ENCODE peak calls at places on chromosomes 16 and 17, in eight cellular contexts. One of them, this sample, is unnamed.

GRCh38 chr17:72332367-72332766 is 211.5 kb downstream of the SOX9 start:
- DNase-seq in non-pigmented ciliary epithelial cell: no peak
- DNase-seq in WTC11: no peak
- DNase-seq in CD8-positive, alpha-beta memory T cell: no peak
- DNase-seq in NCI-H2107: no peak
- DNase-seq in progenitor cell of endocrine pancreas: no peak
- DNase-seq in neural crest cell: no peak
- DNase-seq in NCI-H1694 treated with DMSO at 0.1 percent for 48 hours: no peak
- DNase-seq in this sample: no peak

GRCh38 chr16:10871157-10871991 is 5.6 kb upstream of the CIITA start:
- DNase-seq in CD8-positive, alpha-beta memory T cell: no peak
- DNase-seq in NCI-H2107: no peak
- DNase-seq in non-pigmented ciliary epithelial cell: peak
- DNase-seq in progenitor cell of endocrine pancreas: no peak
- DNase-seq in NCI-H1694 treated with DMSO at 0.1 percent for 48 hours: peak
- DNase-seq in WTC11: no peak
- DNase-seq in neural crest cell: no peak
- DNase-seq in this sample: peak

GRCh38 chr17:72985882-72986720 is 106.4 kb downstream of the SLC39A11 start:
- DNase-seq in NCI-H2107: peak
- DNase-seq in non-pigmented ciliary epithelial cell: no peak
- DNase-seq in NCI-H1694 treated with DMSO at 0.1 percent for 48 hours: peak
- DNase-seq in CD8-positive, alpha-beta memory T cell: peak
- DNase-seq in neural crest cell: peak
- DNase-seq in progenitor cell of endocrine pancreas: peak
- DNase-seq in WTC11: peak
- DNase-seq in this sample: peak

GRCh38 chr16:57840833-57841232 is 38.5 kb upstream of the KIFC3 start:
- DNase-seq in neural crest cell: no peak
- DNase-seq in non-pigmented ciliary epithelial cell: no peak
- DNase-seq in CD8-positive, alpha-beta memory T cell: no peak
- DNase-seq in NCI-H1694 treated with DMSO at 0.1 percent for 48 hours: no peak
- DNase-seq in WTC11: no peak
- DNase-seq in progenitor cell of endocrine pancreas: no peak
- DNase-seq in NCI-H2107: no peak
- DNase-seq in this sample: no peak

GRCh38 chr17:55527520-55528118 is 16.4 kb upstream of the SMIM36 start:
- DNase-seq in progenitor cell of endocrine pancreas: peak
- DNase-seq in NCI-H2107: no peak
- DNase-seq in neural crest cell: peak
- DNase-seq in non-pigmented ciliary epithelial cell: no peak
- DNase-seq in NCI-H1694 treated with DMSO at 0.1 percent for 48 hours: peak
- DNase-seq in WTC11: peak
- DNase-seq in CD8-positive, alpha-beta memory T cell: no peak
- DNase-seq in this sample: no peak

GRCh38 chr16:17138801-17139200 is 332.0 kb downstream of the XYLT1 start:
- DNase-seq in CD8-positive, alpha-beta memory T cell: no peak
- DNase-seq in non-pigmented ciliary epithelial cell: no peak
- DNase-seq in neural crest cell: peak
- DNase-seq in NCI-H2107: no peak
- DNase-seq in WTC11: peak
- DNase-seq in NCI-H1694 treated with DMSO at 0.1 percent for 48 hours: no peak
- DNase-seq in progenitor cell of endocrine pancreas: peak
- DNase-seq in this sample: no peak

GRCh38 chr16:50570354-50570753 is 22.2 kb downstream of the NKD1 start:
- DNase-seq in NCI-H1694 treated with DMSO at 0.1 percent for 48 hours: no peak
- DNase-seq in progenitor cell of endocrine pancreas: no peak
- DNase-seq in NCI-H2107: no peak
- DNase-seq in CD8-positive, alpha-beta memory T cell: no peak
- DNase-seq in neural crest cell: no peak
- DNase-seq in WTC11: no peak
- DNase-seq in non-pigmented ciliary epithelial cell: no peak
- DNase-seq in this sample: no peak

GRCh38 chr17:40984226-40984625 is at the start of gene KRT40:
- DNase-seq in NCI-H1694 treated with DMSO at 0.1 percent for 48 hours: no peak
- DNase-seq in non-pigmented ciliary epithelial cell: no peak
- DNase-seq in NCI-H2107: no peak
- DNase-seq in neural crest cell: no peak
- DNase-seq in CD8-positive, alpha-beta memory T cell: no peak
- DNase-seq in progenitor cell of endocrine pancreas: no peak
- DNase-seq in WTC11: no peak
- DNase-seq in this sample: no peak

GRCh38 chr17:28973414-28973813 is 22.1 kb upstream of the PHF12 start:
- DNase-seq in non-pigmented ciliary epithelial cell: no peak
- DNase-seq in WTC11: no peak
- DNase-seq in neural crest cell: no peak
- DNase-seq in CD8-positive, alpha-beta memory T cell: no peak
- DNase-seq in NCI-H1694 treated with DMSO at 0.1 percent for 48 hours: no peak
- DNase-seq in NCI-H2107: peak
- DNase-seq in progenitor cell of endocrine pancreas: no peak
- DNase-seq in this sample: peak

GRCh38 chr17:4536259-4536741 is 18.9 kb downstream of the MYBBP1A start:
- DNase-seq in progenitor cell of endocrine pancreas: no peak
- DNase-seq in NCI-H1694 treated with DMSO at 0.1 percent for 48 hours: no peak
- DNase-seq in non-pigmented ciliary epithelial cell: no peak
- DNase-seq in CD8-positive, alpha-beta memory T cell: no peak
- DNase-seq in WTC11: no peak
- DNase-seq in neural crest cell: no peak
- DNase-seq in NCI-H2107: no peak
- DNase-seq in this sample: no peak

GRCh38 chr17:21304091-21304490 is 19.6 kb downstream of the MAP2K3 start:
- DNase-seq in NCI-H1694 treated with DMSO at 0.1 percent for 48 hours: no peak
- DNase-seq in CD8-positive, alpha-beta memory T cell: no peak
- DNase-seq in NCI-H2107: no peak
- DNase-seq in progenitor cell of endocrine pancreas: no peak
- DNase-seq in non-pigmented ciliary epithelial cell: no peak
- DNase-seq in WTC11: no peak
- DNase-seq in neural crest cell: no peak
- DNase-seq in this sample: no peak

GRCh38 chr17:33082529-33083148 is 91.0 kb downstream of the SPACA3 start:
- DNase-seq in progenitor cell of endocrine pancreas: no peak
- DNase-seq in NCI-H1694 treated with DMSO at 0.1 percent for 48 hours: no peak
- DNase-seq in CD8-positive, alpha-beta memory T cell: no peak
- DNase-seq in neural crest cell: no peak
- DNase-seq in NCI-H2107: no peak
- DNase-seq in WTC11: no peak
- DNase-seq in non-pigmented ciliary epithelial cell: no peak
- DNase-seq in this sample: no peak

GRCh38 chr17:66652840-66653507 is 181.9 kb upstream of the CACNG5 start:
- DNase-seq in non-pigmented ciliary epithelial cell: no peak
- DNase-seq in WTC11: no peak
- DNase-seq in CD8-positive, alpha-beta memory T cell: no peak
- DNase-seq in neural crest cell: no peak
- DNase-seq in NCI-H1694 treated with DMSO at 0.1 percent for 48 hours: no peak
- DNase-seq in NCI-H2107: no peak
- DNase-seq in progenitor cell of endocrine pancreas: no peak
- DNase-seq in this sample: no peak

This sample was measured in lung.